ENCODE peak calls at places on chromosomes 13 and 19, in seven cellular contexts. G is substantia nigra, T is sciatic nerve, B is fibroblast of villous mesenchyme, X is EH, R is Peyer's patch, F is anterior cingulate cortex. I is an unnamed sample.

GRCh38 chr13:27131202-27131623 is 40.4 kb downstream of the USP12 start:
- DNase-seq in G (no peak), R (no peak), F (no peak), X (no peak), B (peak), T (no peak), I (no peak)

GRCh38 chr19:821228-821975 is at the start of gene PLPPR3:
- DNase-seq in X (no peak), F (no peak), R (no peak), G (no peak), B (no peak), T (no peak), I (no peak)

GRCh38 chr13:110127986-110128511 is 178.9 kb downstream of the COL4A1 start:
- DNase-seq in B (no peak), X (peak), T (no peak), R (no peak), G (no peak), F (no peak), I (no peak)

GRCh38 chr13:111952814-111953213 is 114.1 kb upstream of the SOX1 start:
- DNase-seq in R (no peak), T (no peak), F (no peak), G (no peak), B (no peak), X (no peak), I (no peak)

GRCh38 chr13:113145911-113146598 is 12.4 kb upstream of the PROZ start:
- DNase-seq in T (no peak), R (no peak), G (no peak), F (no peak), B (no peak), X (no peak), I (peak)

GRCh38 chr13:22235950-22236290 is 565.0 kb downstream of the FGF9 start:
- DNase-seq in G (no peak), T (no peak), X (no peak), B (no peak), F (no peak), R (no peak), I (no peak)

GRCh38 chr19:7904074-7905020 is 670 bp downstream of the MAP2K7 start:
- DNase-seq in F (peak), X (no peak), G (no peak), B (peak), T (peak), R (peak), I (no peak)

GRCh38 chr13:42740753-42741152 is 40.6 kb upstream of the FAM216B start:
- DNase-seq in B (no peak), X (no peak), R (no peak), T (peak), F (no peak), G (no peak), I (no peak)